ENCODE peak calls at places on chromosomes 6 and 20, in nine cellular contexts. One of them, this sample, is unnamed.
A peak's percentile ranks its signal among the peaks of the same experiment; 100 is the strongest.

GRCh38 chr6:158026054-158026900 is 44.6 kb downstream of the SYNJ2 start:
- DNase-seq in A549: peak; percentile 93
- DNase-seq in omental fat pad: peak; percentile 77
- DNase-seq in T-helper 1 cell: peak; percentile 56
- DNase-seq in CD4-positive, CD25-positive, alpha-beta regulatory T cell: peak; percentile 77
- DNase-seq in neural crest cell: no peak
- DNase-seq in sigmoid colon: peak; percentile 93
- DNase-seq in amniotic stem cell: peak; percentile 89
- DNase-seq in fibroblast of pulmonary artery: peak; percentile 99
- DNase-seq in this sample: peak; percentile 89

GRCh38 chr6:46175446-46175845 is 4.7 kb upstream of the ENPP5 start:
- DNase-seq in CD4-positive, CD25-positive, alpha-beta regulatory T cell: peak; percentile 15
- DNase-seq in omental fat pad: no peak
- DNase-seq in A549: no peak
- DNase-seq in T-helper 1 cell: no peak
- DNase-seq in sigmoid colon: no peak
- DNase-seq in amniotic stem cell: no peak
- DNase-seq in neural crest cell: no peak
- DNase-seq in fibroblast of pulmonary artery: no peak
- DNase-seq in this sample: peak; percentile 3

GRCh38 chr6:113120577-113121285 is 736.4 kb upstream of the MARCKS start:
- DNase-seq in omental fat pad: no peak
- DNase-seq in CD4-positive, CD25-positive, alpha-beta regulatory T cell: no peak
- DNase-seq in sigmoid colon: no peak
- DNase-seq in fibroblast of pulmonary artery: peak; percentile 93
- DNase-seq in T-helper 1 cell: no peak
- DNase-seq in neural crest cell: no peak
- DNase-seq in A549: peak; percentile 52
- DNase-seq in amniotic stem cell: peak; percentile 65
- DNase-seq in this sample: no peak

GRCh38 chr6:73028893-73029450 is 196.3 kb downstream of the KHDC1L start:
- DNase-seq in CD4-positive, CD25-positive, alpha-beta regulatory T cell: no peak
- DNase-seq in T-helper 1 cell: no peak
- DNase-seq in omental fat pad: no peak
- DNase-seq in fibroblast of pulmonary artery: no peak
- DNase-seq in neural crest cell: no peak
- DNase-seq in A549: no peak
- DNase-seq in amniotic stem cell: no peak
- DNase-seq in sigmoid colon: no peak
- DNase-seq in this sample: no peak

GRCh38 chr6:44036699-44037101 is 90.6 kb downstream of the MRPL14 start:
- DNase-seq in A549: no peak
- DNase-seq in CD4-positive, CD25-positive, alpha-beta regulatory T cell: no peak
- DNase-seq in omental fat pad: no peak
- DNase-seq in T-helper 1 cell: no peak
- DNase-seq in sigmoid colon: peak; percentile 40
- DNase-seq in fibroblast of pulmonary artery: no peak
- DNase-seq in amniotic stem cell: no peak
- DNase-seq in neural crest cell: no peak
- DNase-seq in this sample: no peak

GRCh38 chr6:109794201-109794926 is 103.3 kb downstream of the FIG4 start:
- DNase-seq in T-helper 1 cell: no peak
- DNase-seq in CD4-positive, CD25-positive, alpha-beta regulatory T cell: no peak
- DNase-seq in amniotic stem cell: no peak
- DNase-seq in neural crest cell: no peak
- DNase-seq in sigmoid colon: no peak
- DNase-seq in fibroblast of pulmonary artery: peak; percentile 72
- DNase-seq in A549: no peak
- DNase-seq in omental fat pad: no peak
- DNase-seq in this sample: no peak

GRCh38 chr20:22630698-22631097 is 46.3 kb upstream of the FOXA2 start:
- DNase-seq in amniotic stem cell: no peak
- DNase-seq in CD4-positive, CD25-positive, alpha-beta regulatory T cell: no peak
- DNase-seq in omental fat pad: no peak
- DNase-seq in sigmoid colon: no peak
- DNase-seq in neural crest cell: no peak
- DNase-seq in A549: no peak
- DNase-seq in fibroblast of pulmonary artery: no peak
- DNase-seq in T-helper 1 cell: no peak
- DNase-seq in this sample: no peak

GRCh38 chr6:31879901-31880300 is 1.1 kb upstream of the SLC44A4 start:
- DNase-seq in A549: no peak
- DNase-seq in T-helper 1 cell: no peak
- DNase-seq in CD4-positive, CD25-positive, alpha-beta regulatory T cell: no peak
- DNase-seq in amniotic stem cell: no peak
- DNase-seq in fibroblast of pulmonary artery: no peak
- DNase-seq in neural crest cell: no peak
- DNase-seq in omental fat pad: no peak
- DNase-seq in sigmoid colon: no peak
- DNase-seq in this sample: no peak

GRCh38 chr6:15501806-15502450 is 160.9 kb downstream of the DTNBP1 start:
- DNase-seq in A549: no peak
- DNase-seq in CD4-positive, CD25-positive, alpha-beta regulatory T cell: no peak
- DNase-seq in neural crest cell: no peak
- DNase-seq in fibroblast of pulmonary artery: peak; percentile 93
- DNase-seq in sigmoid colon: peak; percentile 81
- DNase-seq in amniotic stem cell: no peak
- DNase-seq in T-helper 1 cell: no peak
- DNase-seq in omental fat pad: no peak
- DNase-seq in this sample: no peak

GRCh38 chr6:101845621-101846020 is 452.1 kb downstream of the GRIK2 start:
- DNase-seq in fibroblast of pulmonary artery: no peak
- DNase-seq in omental fat pad: no peak
- DNase-seq in T-helper 1 cell: no peak
- DNase-seq in A549: no peak
- DNase-seq in amniotic stem cell: no peak
- DNase-seq in CD4-positive, CD25-positive, alpha-beta regulatory T cell: no peak
- DNase-seq in neural crest cell: no peak
- DNase-seq in sigmoid colon: no peak
- DNase-seq in this sample: no peak

GRCh38 chr20:32637311-32637710 is 36.4 kb downstream of the C20orf203 start:
- DNase-seq in T-helper 1 cell: no peak
- DNase-seq in CD4-positive, CD25-positive, alpha-beta regulatory T cell: no peak
- DNase-seq in neural crest cell: no peak
- DNase-seq in omental fat pad: no peak
- DNase-seq in sigmoid colon: no peak
- DNase-seq in A549: no peak
- DNase-seq in fibroblast of pulmonary artery: no peak
- DNase-seq in amniotic stem cell: no peak
- DNase-seq in this sample: no peak

GRCh38 chr20:40477805-40478204 is 211.2 kb downstream of the MAFB start:
- DNase-seq in omental fat pad: no peak
- DNase-seq in CD4-positive, CD25-positive, alpha-beta regulatory T cell: no peak
- DNase-seq in T-helper 1 cell: no peak
- DNase-seq in neural crest cell: no peak
- DNase-seq in A549: no peak
- DNase-seq in fibroblast of pulmonary artery: no peak
- DNase-seq in amniotic stem cell: no peak
- DNase-seq in sigmoid colon: no peak
- DNase-seq in this sample: no peak

GRCh38 chr6:34656378-34657036 is 40.1 kb downstream of the ILRUN start:
- DNase-seq in amniotic stem cell: no peak
- DNase-seq in A549: no peak
- DNase-seq in sigmoid colon: no peak
- DNase-seq in omental fat pad: no peak
- DNase-seq in CD4-positive, CD25-positive, alpha-beta regulatory T cell: peak; percentile 40
- DNase-seq in T-helper 1 cell: no peak
- DNase-seq in fibroblast of pulmonary artery: peak; percentile 60
- DNase-seq in neural crest cell: no peak
- DNase-seq in this sample: peak; percentile 60

GRCh38 chr6:21034345-21034744 is 500.1 kb downstream of the CDKAL1 start:
- DNase-seq in neural crest cell: no peak
- DNase-seq in sigmoid colon: no peak
- DNase-seq in T-helper 1 cell: no peak
- DNase-seq in amniotic stem cell: no peak
- DNase-seq in fibroblast of pulmonary artery: no peak
- DNase-seq in A549: no peak
- DNase-seq in omental fat pad: no peak
- DNase-seq in CD4-positive, CD25-positive, alpha-beta regulatory T cell: no peak
- DNase-seq in this sample: no peak

GRCh38 chr20:62387993-62388635 is 1.2 kb downstream of the RPS21 start:
- DNase-seq in fibroblast of pulmonary artery: no peak
- DNase-seq in CD4-positive, CD25-positive, alpha-beta regulatory T cell: no peak
- DNase-seq in omental fat pad: no peak
- DNase-seq in T-helper 1 cell: no peak
- DNase-seq in A549: no peak
- DNase-seq in sigmoid colon: no peak
- DNase-seq in amniotic stem cell: no peak
- DNase-seq in neural crest cell: no peak
- DNase-seq in this sample: no peak